ENCODE peak calls at places on chromosomes 3 and 15, in four cellular contexts. E is AG04450, J is AG09309, P is AG10803. R is an unnamed sample.

GRCh38 chr15:53530762-53531161 is 228.7 kb downstream of the WDR72 start:
- DNase-seq in P (no peak), E (no peak), J (no peak), R (no peak)

GRCh38 chr3:154018100-154018696 is 103.0 kb upstream of the ARHGEF26 start:
- DNase-seq in P (peak; percentile 9), E (no peak), J (no peak), R (peak; percentile 56)

GRCh38 chr15:100808691-100809090 is 70.9 kb upstream of the ALDH1A3 start:
- DNase-seq in P (no peak), J (no peak), E (no peak), R (no peak)

GRCh38 chr3:173912126-173912525 is 514.6 kb downstream of the NLGN1 start:
- DNase-seq in J (no peak), P (peak; percentile 21), E (no peak), R (no peak)

GRCh38 chr15:83046558-83047127 is 20.4 kb downstream of the BTBD1 start:
- DNase-seq in J (no peak), P (peak; percentile 53), E (no peak), R (no peak)

GRCh38 chr3:114221165-114221880 is 16.1 kb downstream of the ZNF80 start:
- DNase-seq in E (no peak), P (peak; percentile 7), J (no peak), R (peak; percentile 79)

GRCh38 chr15:40470423-40471104 is at the start of gene CHST14:
- DNase-seq in P (peak; percentile 54), E (no peak), J (no peak), R (peak; percentile 48)

GRCh38 chr15:35496585-35496984 is 49.4 kb downstream of the DPH6 start:
- DNase-seq in P (peak; percentile 40), E (no peak), J (no peak), R (no peak)

GRCh38 chr3:48966876-48967361 is 23.1 kb upstream of the P4HTM start:
- DNase-seq in E (no peak), P (no peak), J (no peak), R (peak; percentile 48)

GRCh38 chr3:46829699-46830208 is 33.5 kb downstream of the MYL3 start:
- DNase-seq in J (no peak), P (no peak), E (no peak), R (peak; percentile 81)

DNA sequence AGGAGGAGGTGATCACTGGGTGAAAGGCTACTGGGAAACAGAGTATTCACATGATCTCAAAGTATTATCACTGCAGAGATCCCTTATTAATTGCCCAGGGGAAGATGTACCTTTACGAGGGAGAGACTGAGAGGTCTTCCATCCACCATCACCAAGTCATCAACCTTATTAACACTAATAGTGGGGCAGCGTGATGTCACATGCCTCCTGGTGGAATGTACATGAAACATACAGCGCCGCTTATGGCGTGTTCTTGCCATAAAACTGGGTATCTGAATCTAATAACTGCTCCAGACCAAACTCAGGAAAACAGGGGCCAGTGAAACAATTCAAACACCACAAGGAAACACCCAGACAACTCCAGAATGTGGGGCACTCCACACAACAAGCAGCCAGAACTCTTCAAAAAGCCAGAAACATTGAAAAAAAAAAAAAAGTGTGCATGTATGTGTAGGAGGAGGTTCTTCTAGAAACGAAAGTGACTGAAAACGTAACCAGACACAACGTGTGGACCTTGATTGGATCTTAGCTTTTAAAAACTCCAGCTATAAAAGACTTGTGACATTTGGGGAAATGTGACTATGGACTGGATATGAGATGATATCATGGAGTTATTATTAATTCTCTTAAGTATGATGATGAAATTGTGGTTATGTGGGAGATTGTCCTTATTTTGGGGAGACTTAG is 4.6 kb downstream of the STIMATE start:
- DNase-seq in P (peak; percentile 69), E (no peak), J (no peak), R (peak; percentile 35)
- TF ChIP-seq CTCF in P (peak; percentile 41), E (no peak), J (peak; percentile 32), R (peak; percentile 47)

DNA sequence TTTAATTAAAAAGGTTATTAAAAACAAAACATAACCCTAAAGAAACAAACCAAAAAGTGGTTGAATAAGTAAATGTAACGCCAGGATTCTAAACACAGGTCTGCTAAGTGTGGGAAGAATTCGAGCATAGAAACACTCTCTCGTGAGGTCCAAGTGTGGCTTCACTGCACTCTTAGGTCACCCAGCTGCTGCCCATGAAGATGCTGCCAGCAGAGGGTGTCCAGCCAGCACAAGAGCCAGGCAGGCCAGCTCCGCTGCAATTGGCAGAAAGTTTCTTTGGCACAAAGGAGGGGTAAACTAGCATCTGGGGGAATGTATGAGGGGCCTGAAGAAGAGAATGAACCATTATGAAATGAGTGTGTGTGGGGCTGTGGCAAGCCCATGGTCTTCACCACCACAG is 215.7 kb upstream of the FEZF2 start:
- DNase-seq in J (no peak), E (no peak), P (no peak), R (no peak)
- TF ChIP-seq CTCF in J (peak; percentile 3), E (no peak), P (no peak), R (no peak)

DNA sequence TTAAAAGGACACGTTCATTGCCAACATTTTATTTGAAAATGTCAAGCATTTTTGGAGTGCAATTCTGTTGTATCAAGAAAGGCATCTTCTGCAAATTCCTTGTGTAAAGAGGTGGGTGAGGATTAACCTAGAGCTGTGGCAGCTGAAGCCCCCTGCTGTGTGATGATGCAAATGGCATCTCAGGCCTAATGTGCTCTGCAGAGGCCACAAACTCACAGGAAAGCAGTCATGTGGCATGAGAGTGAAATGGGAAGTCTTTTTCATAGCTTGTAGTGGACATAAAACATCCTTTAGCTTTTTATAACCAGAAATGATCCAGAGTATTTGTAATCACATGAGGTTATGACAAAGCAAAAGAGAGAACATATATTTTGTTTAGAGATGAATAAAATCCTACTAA is 6.4 kb downstream of the CADM2 start:
- DNase-seq in J (no peak), P (no peak), E (no peak), R (no peak)
- TF ChIP-seq CTCF in J (no peak), P (no peak), E (no peak), R (no peak)

DNA sequence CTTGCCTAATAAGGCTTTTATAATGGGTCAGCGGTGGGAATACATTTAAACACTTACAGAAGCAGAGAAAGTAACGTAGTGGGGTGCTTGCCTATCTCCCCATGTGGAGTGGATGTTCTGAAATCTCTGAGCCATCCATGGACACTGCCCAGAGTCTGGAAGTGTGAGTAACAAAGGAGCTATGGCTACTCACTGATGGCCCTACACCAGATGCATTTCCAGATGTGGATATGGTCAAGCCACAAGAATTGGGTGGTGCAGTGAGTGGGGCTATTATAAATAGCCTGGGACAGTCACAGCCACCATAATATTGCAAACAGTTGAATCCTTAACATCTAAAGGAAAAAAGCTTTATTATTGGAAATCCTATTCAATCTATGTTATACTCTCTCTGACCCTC is 96.6 kb downstream of the CGNL1 start:
- DNase-seq in E (no peak), J (peak; percentile 28), P (peak; percentile 73), R (no peak)
- TF ChIP-seq CTCF in E (no peak), J (no peak), P (no peak), R (no peak)

GRCh38 chr3:152942366-152942765 is 107.4 kb downstream of the P2RY1 start:
- DNase-seq in E (no peak), P (no peak), J (no peak), R (no peak)
- TF ChIP-seq CTCF in E (no peak), P (no peak), J (no peak), R (no peak)

DNA sequence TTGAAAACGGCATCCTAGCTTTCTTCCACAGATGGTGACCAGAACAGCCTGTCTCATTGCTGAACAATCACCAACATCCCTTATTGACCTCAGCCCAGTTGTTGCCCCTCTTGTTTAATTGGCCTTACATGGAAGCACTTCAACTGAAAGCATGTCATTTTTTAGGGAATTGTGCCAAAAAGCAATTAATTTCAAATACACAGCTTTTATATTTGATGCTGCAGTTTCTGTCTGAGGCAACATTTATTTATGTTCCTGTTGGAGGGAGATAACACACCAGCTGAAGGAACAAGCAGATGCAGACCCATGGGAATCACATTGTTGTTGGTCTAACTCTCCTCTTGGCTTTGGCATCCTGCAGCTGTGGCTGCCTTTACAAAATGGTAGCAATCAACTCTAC is 498.0 kb upstream of the RGMA start:
- DNase-seq in E (no peak), J (no peak), P (no peak), R (no peak)
- TF ChIP-seq CTCF in E (no peak), J (no peak), P (no peak), R (no peak)

DNA sequence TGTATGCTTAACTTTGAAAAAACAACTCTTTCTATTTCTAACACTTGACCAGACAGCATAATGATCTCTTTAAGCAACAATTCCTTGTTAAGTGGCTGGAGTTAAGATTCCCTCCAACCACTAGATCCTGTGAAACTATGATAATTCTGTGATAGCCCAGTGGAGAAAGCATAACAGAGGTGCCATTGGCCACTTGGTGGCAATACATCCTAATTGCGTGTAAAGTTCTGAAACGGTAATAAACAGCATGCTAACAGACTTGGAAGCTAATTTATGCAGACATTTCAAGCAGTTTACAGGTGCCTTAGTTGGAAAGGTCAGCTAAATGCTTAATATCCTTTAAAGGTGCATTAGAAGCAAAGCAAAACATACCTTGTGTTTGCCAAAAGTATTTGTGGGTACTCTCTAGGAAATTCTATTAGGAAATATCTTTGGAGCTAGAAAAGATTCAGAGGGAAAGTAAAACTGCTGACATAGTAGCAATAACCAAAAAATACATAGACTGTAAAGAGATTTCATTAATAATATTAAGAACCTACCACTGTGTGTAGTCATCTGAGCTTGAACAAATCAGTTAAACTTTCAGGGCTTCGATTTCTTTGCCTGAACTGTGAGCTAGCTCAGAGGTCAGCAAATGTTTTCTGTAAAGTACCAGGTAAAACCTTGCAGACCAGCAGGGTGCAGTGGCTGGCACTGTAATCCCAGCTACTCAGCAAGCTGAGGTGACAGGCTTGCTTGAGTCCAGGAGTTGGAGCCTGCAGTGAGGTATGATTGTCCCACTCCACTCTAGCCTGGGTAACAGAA is 19.0 kb upstream of the CSTA start:
- DNase-seq in E (no peak), J (no peak), P (no peak), R (peak; percentile 31)
- TF ChIP-seq CTCF in E (peak; percentile 7), J (no peak), P (no peak), R (no peak)

GRCh38 chr3:124768812-124769211 is 38.6 kb downstream of the UMPS start:
- DNase-seq in E (no peak), P (no peak), J (no peak), R (peak; percentile 46)
- TF ChIP-seq CTCF in E (no peak), P (peak; percentile 35), J (peak; percentile 44), R (no peak)

GRCh38 chr3:178436773-178437172 is 99.5 kb upstream of the KCNMB2 start:
- DNase-seq in P (peak; percentile 87), J (peak; percentile 52), E (no peak), R (no peak)

GRCh38 chr3:178439504-178439903 is 96.7 kb upstream of the KCNMB2 start:
- DNase-seq in J (peak; percentile 33), P (peak; percentile 55), E (peak; percentile 37), R (no peak)

GRCh38 chr3:178435575-178435974 is 100.7 kb upstream of the KCNMB2 start:
- DNase-seq in J (no peak), P (no peak), E (no peak), R (no peak)

GRCh38 chr3:178434206-178434805 is 101.9 kb upstream of the KCNMB2 start:
- DNase-seq in E (no peak), J (no peak), P (no peak), R (no peak)
- TF ChIP-seq CTCF in E (peak; percentile 27), J (peak; percentile 39), P (peak; percentile 43), R (no peak)